ENCODE peak calls at places on chromosomes 1 and 21, in eight cellular contexts. K is GM12878, P is transverse colon, C is spleen, Q is HCT116, Z is endothelial cell of umbilical vein, A is sigmoid colon, H is HepG2. N is an unnamed sample.

GRCh38 chr1:147142886-147143285 is 29.4 kb downstream of the PRKAB2 start:
- DNase-seq in Z (no peak), A (no peak), P (no peak), H (no peak), K (no peak), Q (no peak), C (no peak), N (no peak)

GRCh38 chr21:41054206-41054605 is 113.8 kb upstream of the BACE2 start:
- DNase-seq in Z (no peak), A (no peak), P (no peak), K (no peak), C (no peak), H (no peak), Q (no peak), N (no peak)

GRCh38 chr1:147266381-147266780 is 23.9 kb downstream of the CHD1L start:
- DNase-seq in Q (no peak), K (no peak), C (no peak), A (no peak), H (no peak), Z (no peak), P (no peak), N (no peak)

GRCh38 chr1:113758631-113759340 is 500 bp downstream of the PHTF1 start:
- DNase-seq in A (peak; percentile 80), H (peak; percentile 49), P (peak; percentile 72), Z (peak; percentile 70), Q (peak; percentile 23), C (peak; percentile 94), K (no peak), N (no peak)

GRCh38 chr1:75723989-75724471 is 479 bp upstream of the ACADM start:
- DNase-seq in P (peak; percentile 89), C (peak; percentile 95), A (peak; percentile 94), Z (peak; percentile 77), H (peak; percentile 83), Q (peak; percentile 49), K (no peak), N (peak; percentile 95)

GRCh38 chr1:37946703-37947360 is at the start of gene INPP5B:
- DNase-seq in A (peak; percentile 95), K (peak; percentile 60), P (peak; percentile 92), C (peak; percentile 96), Z (peak; percentile 83), Q (peak; percentile 80), H (peak; percentile 83), N (peak; percentile 96)

GRCh38 chr1:98677288-98677687 is 15.8 kb downstream of the SNX7 start:
- DNase-seq in Q (no peak), K (no peak), C (no peak), A (no peak), Z (no peak), H (no peak), P (no peak), N (no peak)

GRCh38 chr1:61853545-61853944 is 111.3 kb downstream of the PATJ start:
- DNase-seq in Q (no peak), A (no peak), K (no peak), H (no peak), C (no peak), Z (peak; percentile 73), P (no peak), N (no peak)

GRCh38 chr1:111197598-111198289 is 2.7 kb downstream of the DENND2D start:
- DNase-seq in Z (no peak), H (no peak), Q (no peak), K (no peak), P (no peak), A (no peak), C (peak; percentile 88), N (peak; percentile 60)

GRCh38 chr1:145708063-145708462 is 895 bp upstream of the PDZK1 start:
- DNase-seq in Z (no peak), C (no peak), P (no peak), A (no peak), K (no peak), H (peak; percentile 28), Q (no peak), N (no peak)

GRCh38 chr1:112522621-112523020 is 13.9 kb downstream of the WNT2B start:
- DNase-seq in Q (no peak), H (no peak), K (no peak), P (no peak), C (no peak), Z (no peak), A (no peak), N (no peak)

GRCh38 chr1:175188936-175189335 is 3.6 kb downstream of the KIAA0040 start:
- DNase-seq in C (peak; percentile 86), Z (no peak), P (peak; percentile 52), K (peak; percentile 67), A (no peak), H (no peak), Q (no peak), N (no peak)

GRCh38 chr1:68346192-68346808 is 103.5 kb downstream of the RPE65 start:
- DNase-seq in P (no peak), K (no peak), A (no peak), Q (peak; percentile 45), C (no peak), Z (peak; percentile 68), H (peak; percentile 4), N (no peak)

GRCh38 chr21:27475363-27475955 is 508.6 kb upstream of the ADAMTS5 start:
- DNase-seq in Q (no peak), K (no peak), P (no peak), A (no peak), C (no peak), Z (no peak), H (no peak), N (no peak)

GRCh38 chr1:9473032-9473792 is 66.1 kb upstream of the SLC25A33 start:
- DNase-seq in H (no peak), K (no peak), Q (peak; percentile 12), C (no peak), P (peak; percentile 76), Z (peak; percentile 24), A (peak; percentile 90), N (no peak)

GRCh38 chr1:158945061-158945460 is 13.7 kb downstream of the PYHIN1 start:
- DNase-seq in P (no peak), Z (no peak), C (no peak), Q (no peak), A (no peak), H (no peak), K (no peak), N (no peak)

GRCh38 chr1:23825076-23825761 is at the start of gene HMGCL:
- DNase-seq in A (peak; percentile 95), Q (peak; percentile 58), K (peak; percentile 55), H (peak; percentile 80), C (peak; percentile 97), P (peak; percentile 93), Z (peak; percentile 91), N (peak; percentile 97)
- TF ChIP-seq POLR2A in A (peak; percentile 87), Q (peak; percentile 69), K (peak; percentile 99), H (peak; percentile 95), C (peak; percentile 43), P (peak; percentile 91), Z (peak; percentile 95), N (peak; percentile 84)

DNA sequence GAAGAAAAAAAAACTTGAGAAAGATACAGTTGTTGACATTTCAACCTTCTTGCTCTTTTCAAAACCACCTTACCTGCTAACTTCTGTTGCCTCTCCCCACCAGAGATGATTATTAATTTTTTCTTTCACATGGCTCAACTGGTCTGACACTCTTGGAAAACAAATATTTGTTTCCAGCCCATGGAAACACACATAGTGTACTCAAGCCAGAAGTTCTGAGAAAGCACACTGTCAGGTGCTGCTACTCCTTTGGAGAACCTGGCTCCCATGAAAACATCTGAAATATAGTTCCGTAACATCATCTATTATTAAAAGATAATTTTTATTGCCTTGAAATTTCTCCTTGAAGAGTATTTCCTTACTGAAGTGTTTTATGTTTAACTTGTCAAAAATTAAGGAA is 145.0 kb upstream of the C1orf105 start:
- DNase-seq in C (no peak), K (no peak), P (no peak), Q (no peak), H (no peak), Z (no peak), A (no peak), N (no peak)
- TF ChIP-seq POLR2AphosphoS5 in C (no peak), K (no peak), P (no peak), Q (no peak), H (no peak), Z (no peak), A (no peak), N (no peak)

GRCh38 chr1:230711245-230711644 is 2.7 kb downstream of the AGT start:
- DNase-seq in P (no peak), Q (no peak), C (no peak), H (no peak), A (no peak), Z (no peak), K (no peak), N (no peak)

GRCh38 chr1:230712470-230712942 is 1.4 kb downstream of the AGT start:
- DNase-seq in P (no peak), A (no peak), Q (no peak), K (no peak), Z (no peak), H (no peak), C (no peak), N (no peak)

GRCh38 chr1:230709619-230710542 is 4.0 kb downstream of the AGT start:
- DNase-seq in K (no peak), Z (no peak), P (no peak), C (no peak), Q (no peak), H (no peak), A (no peak), N (no peak)

GRCh38 chr1:230708631-230709580 is 5.0 kb downstream of the AGT start:
- DNase-seq in P (peak; percentile 89), K (no peak), A (no peak), C (no peak), Q (no peak), Z (no peak), H (peak; percentile 94), N (no peak)

DNA sequence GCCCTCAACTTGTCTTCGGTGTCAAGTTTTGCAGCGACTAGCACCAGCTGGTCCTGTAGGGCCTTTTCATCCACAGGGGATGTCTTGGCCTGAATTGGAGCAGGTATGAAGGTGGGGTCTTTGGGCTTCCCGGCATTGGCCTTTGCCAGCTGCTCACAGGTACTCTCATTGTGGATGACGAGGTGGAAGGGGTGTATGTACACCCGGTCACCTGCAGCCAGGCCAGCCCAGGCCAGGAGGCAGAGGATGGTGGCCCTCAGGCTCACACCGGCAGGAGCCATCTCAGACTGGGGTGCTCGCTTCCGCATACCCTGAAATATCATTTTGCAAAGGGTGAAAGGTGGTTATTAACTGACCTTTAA is 3.4 kb downstream of the AGT start:
- DNase-seq in P (no peak), K (no peak), Z (no peak), H (no peak), Q (no peak), C (no peak), A (no peak), N (no peak)
- H3K4me3 ChIP-seq in P (no peak overlapping the region), K (no peak overlapping the region), Z (no peak overlapping the region), H (peak overlapping the region; percentile 83), Q (no peak overlapping the region), C (no peak overlapping the region), A (no peak overlapping the region), N (no peak overlapping the region)

DNA sequence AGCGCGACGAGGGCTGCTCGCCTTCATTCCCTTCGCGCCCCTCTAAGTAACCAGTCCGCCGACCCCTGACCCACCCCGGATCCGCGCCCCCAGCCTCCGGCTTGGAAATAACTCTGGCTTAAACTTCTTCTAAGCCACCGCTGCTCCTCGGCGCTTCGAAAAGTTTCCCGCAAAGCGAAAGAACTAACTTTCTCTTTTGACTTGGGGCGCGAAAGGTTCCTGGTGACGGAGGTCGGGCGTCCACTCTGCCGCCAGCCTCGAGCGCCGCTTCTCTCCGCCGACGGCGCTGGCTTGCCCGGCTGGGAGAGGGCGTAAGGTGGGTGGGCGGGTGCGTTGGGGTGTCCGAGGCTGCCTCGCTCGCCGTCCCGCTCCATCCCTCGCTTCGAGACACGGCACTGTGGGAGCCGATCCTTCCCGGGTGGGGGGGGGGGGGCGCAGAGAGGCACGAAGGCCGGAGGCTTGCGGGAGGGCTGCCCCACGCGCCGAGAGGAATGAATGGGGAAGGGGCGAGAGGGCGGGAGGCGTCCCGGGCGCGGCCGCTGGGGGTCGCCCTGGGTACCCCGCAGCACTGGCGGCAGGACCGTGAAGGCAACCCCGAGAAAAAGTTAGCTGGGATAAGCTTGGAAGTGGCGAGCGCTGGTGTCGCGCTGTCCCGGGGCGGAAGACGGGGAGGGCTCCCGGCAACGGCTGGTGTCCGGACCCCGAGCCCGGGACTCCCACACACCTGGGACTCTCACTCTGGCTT is 567 bp downstream of the ATF3 start:
- DNase-seq in C (peak; percentile 88), Q (no peak), P (peak; percentile 61), H (peak; percentile 36), Z (peak; percentile 66), A (peak; percentile 80), K (no peak), N (no peak)
- TF ChIP-seq POLR2A in C (no peak), Q (no peak), P (no peak), H (no peak), Z (no peak), A (no peak), K (peak; percentile 56), N (no peak)

N was measured in esophagus muscularis mucosa.